ENCODE peak calls at places on chromosomes 13 and 19, in six cellular contexts. One of them, this sample, is unnamed.

GRCh38 chr19:42198676-42199439 is 18.6 kb downstream of the DEDD2 start:
- DNase-seq in ovary: no peak
- DNase-seq in left ventricle myocardium inferior: no peak
- DNase-seq in testis: no peak
- DNase-seq in fibroblast of mammary gland: no peak
- DNase-seq in left lung: no peak
- DNase-seq in this sample: peak; percentile 72

GRCh38 chr13:106534844-106535551 is 464 bp downstream of the EFNB2 start:
- DNase-seq in ovary: peak; percentile 39
- DNase-seq in left ventricle myocardium inferior: peak; percentile 17
- DNase-seq in testis: no peak
- DNase-seq in fibroblast of mammary gland: peak; percentile 27
- DNase-seq in left lung: peak; percentile 90
- DNase-seq in this sample: peak; percentile 20

GRCh38 chr19:15112385-15112784 is 5.2 kb downstream of the SYDE1 start:
- DNase-seq in ovary: no peak
- DNase-seq in left ventricle myocardium inferior: no peak
- DNase-seq in testis: no peak
- DNase-seq in fibroblast of mammary gland: no peak
- DNase-seq in left lung: no peak
- DNase-seq in this sample: no peak

GRCh38 chr19:55197531-55197930 is 11.8 kb downstream of the PTPRH start:
- DNase-seq in ovary: no peak
- DNase-seq in left ventricle myocardium inferior: no peak
- DNase-seq in testis: no peak
- DNase-seq in fibroblast of mammary gland: no peak
- DNase-seq in left lung: no peak
- DNase-seq in this sample: no peak

GRCh38 chr13:100176781-100177389 is 88.0 kb downstream of the PCCA start:
- DNase-seq in ovary: no peak
- DNase-seq in left ventricle myocardium inferior: no peak
- DNase-seq in testis: no peak
- DNase-seq in fibroblast of mammary gland: peak; percentile 70
- DNase-seq in left lung: no peak
- DNase-seq in this sample: no peak

GRCh38 chr19:23474172-23474571 is 78.9 kb upstream of the ZNF91 start:
- DNase-seq in ovary: no peak
- DNase-seq in left ventricle myocardium inferior: no peak
- DNase-seq in testis: no peak
- DNase-seq in fibroblast of mammary gland: no peak
- DNase-seq in left lung: no peak
- DNase-seq in this sample: no peak

GRCh38 chr19:2446390-2446789 is 10.4 kb downstream of the LMNB2 start:
- DNase-seq in ovary: no peak
- DNase-seq in left ventricle myocardium inferior: no peak
- DNase-seq in testis: no peak
- DNase-seq in fibroblast of mammary gland: no peak
- DNase-seq in left lung: peak; percentile 57
- DNase-seq in this sample: no peak

GRCh38 chr13:109156181-109156935 is 526.9 kb downstream of the MYO16 start:
- DNase-seq in ovary: no peak
- DNase-seq in left ventricle myocardium inferior: peak; percentile 37
- DNase-seq in testis: no peak
- DNase-seq in fibroblast of mammary gland: peak; percentile 87
- DNase-seq in left lung: peak; percentile 73
- DNase-seq in this sample: no peak

GRCh38 chr19:39052243-39052746 is 19.9 kb upstream of the FBXO27 start:
- DNase-seq in ovary: peak; percentile 36
- DNase-seq in left ventricle myocardium inferior: peak; percentile 30
- DNase-seq in testis: peak; percentile 70
- DNase-seq in fibroblast of mammary gland: peak; percentile 45
- DNase-seq in left lung: peak; percentile 94
- DNase-seq in this sample: peak; percentile 71

GRCh38 chr13:106029901-106030300 is 505.6 kb downstream of the EFNB2 start:
- DNase-seq in ovary: no peak
- DNase-seq in left ventricle myocardium inferior: no peak
- DNase-seq in testis: no peak
- DNase-seq in fibroblast of mammary gland: no peak
- DNase-seq in left lung: no peak
- DNase-seq in this sample: no peak

GRCh38 chr13:66805657-66806056 is 424.5 kb downstream of the PCDH9 start:
- DNase-seq in ovary: no peak
- DNase-seq in left ventricle myocardium inferior: no peak
- DNase-seq in testis: peak; percentile 87
- DNase-seq in fibroblast of mammary gland: peak; percentile 73
- DNase-seq in left lung: no peak
- DNase-seq in this sample: no peak

GRCh38 chr19:19545707-19546106 is 7.6 kb downstream of the CILP2 start:
- DNase-seq in ovary: no peak
- DNase-seq in left ventricle myocardium inferior: no peak
- DNase-seq in testis: no peak
- DNase-seq in fibroblast of mammary gland: no peak
- DNase-seq in left lung: no peak
- DNase-seq in this sample: no peak

GRCh38 chr19:43504426-43505185 is at the start of gene PHLDB3:
- DNase-seq in ovary: peak; percentile 59
- DNase-seq in left ventricle myocardium inferior: no peak
- DNase-seq in testis: peak; percentile 40
- DNase-seq in fibroblast of mammary gland: no peak
- DNase-seq in left lung: peak; percentile 82
- DNase-seq in this sample: no peak

GRCh38 chr19:44757735-44758505 is 9.4 kb downstream of the BCL3 start:
- DNase-seq in ovary: peak; percentile 76
- DNase-seq in left ventricle myocardium inferior: peak; percentile 88
- DNase-seq in testis: peak; percentile 78
- DNase-seq in fibroblast of mammary gland: peak; percentile 73
- DNase-seq in left lung: peak; percentile 88
- DNase-seq in this sample: no peak

GRCh38 chr13:102948006-102948405 is 102.2 kb downstream of the ERCC5 start:
- DNase-seq in ovary: no peak
- DNase-seq in left ventricle myocardium inferior: no peak
- DNase-seq in testis: no peak
- DNase-seq in fibroblast of mammary gland: peak; percentile 24
- DNase-seq in left lung: no peak
- DNase-seq in this sample: no peak

GRCh38 chr13:72774019-72774418 is 7.7 kb downstream of the DIS3 start:
- DNase-seq in ovary: no peak
- DNase-seq in left ventricle myocardium inferior: no peak
- DNase-seq in testis: no peak
- DNase-seq in fibroblast of mammary gland: peak; percentile 13
- DNase-seq in left lung: no peak
- DNase-seq in this sample: no peak

GRCh38 chr13:107231941-107232340 is 664.0 kb upstream of the ARGLU1 start:
- DNase-seq in ovary: no peak
- DNase-seq in left ventricle myocardium inferior: no peak
- DNase-seq in testis: no peak
- DNase-seq in fibroblast of mammary gland: no peak
- DNase-seq in left lung: no peak
- DNase-seq in this sample: no peak

DNA sequence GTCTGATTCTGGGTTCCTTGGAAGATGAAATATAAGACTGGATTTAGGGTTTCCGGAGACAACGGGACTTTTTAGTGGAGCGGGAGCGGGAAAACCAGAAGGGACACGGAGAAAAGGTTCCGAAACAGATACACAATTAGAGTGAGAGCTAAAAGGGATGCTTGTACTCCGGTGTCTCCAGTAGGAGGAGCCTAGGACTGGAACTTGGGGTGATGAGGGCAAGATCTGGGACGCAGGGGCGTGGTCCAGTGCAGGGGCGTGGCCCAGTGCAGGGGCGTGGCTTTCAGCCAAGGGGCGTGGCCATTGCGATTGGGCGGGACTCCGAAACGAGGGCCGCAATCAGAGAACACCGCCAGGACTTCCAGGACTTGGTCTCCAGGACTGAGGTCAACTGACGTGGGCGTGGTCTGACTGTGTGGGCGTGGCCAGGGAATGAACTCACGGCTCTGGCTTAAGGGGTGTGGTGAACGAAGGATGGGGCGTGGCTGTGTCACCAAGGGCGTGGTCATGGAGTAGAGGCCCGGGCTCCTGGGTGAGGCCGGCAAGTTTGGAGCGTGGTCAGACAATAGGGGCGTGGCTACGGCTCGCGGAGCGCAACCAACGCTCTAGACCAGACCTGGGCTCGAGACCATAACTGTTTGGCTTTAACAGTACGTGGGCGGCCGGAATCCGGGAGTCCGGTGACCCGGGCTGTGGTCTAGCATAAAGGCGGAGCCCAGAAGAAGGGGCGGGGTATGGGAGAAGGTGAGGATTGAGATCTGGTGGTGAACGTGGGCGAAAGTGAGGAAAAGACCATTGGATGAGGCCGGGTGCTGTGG is at the start of gene DKKL1:
- DNase-seq in ovary: peak; percentile 100
- DNase-seq in left ventricle myocardium inferior: peak; percentile 99
- DNase-seq in testis: peak; percentile 96
- DNase-seq in fibroblast of mammary gland: peak; percentile 99
- DNase-seq in left lung: peak; percentile 97
- DNase-seq in this sample: peak; percentile 62
- TF ChIP-seq CTCF in ovary: no peak
- TF ChIP-seq CTCF in left ventricle myocardium inferior: peak; percentile 32
- TF ChIP-seq CTCF in testis: no peak
- TF ChIP-seq CTCF in fibroblast of mammary gland: no peak
- TF ChIP-seq CTCF in left lung: no peak
- TF ChIP-seq CTCF in this sample: no peak

GRCh38 chr13:29396446-29396845 is 199.0 kb downstream of the SLC7A1 start:
- DNase-seq in ovary: no peak
- DNase-seq in left ventricle myocardium inferior: no peak
- DNase-seq in testis: no peak
- DNase-seq in fibroblast of mammary gland: no peak
- DNase-seq in left lung: no peak
- DNase-seq in this sample: no peak

GRCh38 chr13:29402168-29402621 is 193.3 kb downstream of the SLC7A1 start:
- DNase-seq in ovary: peak; percentile 19
- DNase-seq in left ventricle myocardium inferior: no peak
- DNase-seq in testis: no peak
- DNase-seq in fibroblast of mammary gland: peak; percentile 25
- DNase-seq in left lung: no peak
- DNase-seq in this sample: no peak

DNA sequence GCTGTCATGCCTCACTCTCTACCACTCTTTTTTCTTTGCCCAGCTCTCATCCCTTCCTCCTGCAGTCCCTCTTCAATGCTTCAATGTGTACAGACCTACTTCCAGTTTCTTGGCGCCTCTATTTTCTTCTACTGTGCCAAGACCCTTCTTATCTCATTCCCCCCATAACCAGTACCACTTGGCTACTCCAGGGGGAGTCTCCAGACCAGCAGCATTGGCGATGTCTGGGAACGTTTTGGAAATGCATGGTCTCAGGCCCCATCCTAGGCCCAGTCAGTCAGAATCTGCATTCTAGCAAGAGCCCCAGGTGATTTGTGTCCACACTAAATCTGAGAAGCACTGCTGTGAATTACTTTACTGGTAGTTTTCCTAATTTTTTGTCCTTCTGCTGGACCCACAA is 198.2 kb downstream of the SLC7A1 start:
- DNase-seq in ovary: no peak
- DNase-seq in left ventricle myocardium inferior: no peak
- DNase-seq in testis: no peak
- DNase-seq in fibroblast of mammary gland: no peak
- DNase-seq in left lung: no peak
- DNase-seq in this sample: no peak
- TF ChIP-seq CTCF in ovary: no peak
- TF ChIP-seq CTCF in left ventricle myocardium inferior: no peak
- TF ChIP-seq CTCF in testis: no peak
- TF ChIP-seq CTCF in fibroblast of mammary gland: peak; percentile 15
- TF ChIP-seq CTCF in left lung: no peak
- TF ChIP-seq CTCF in this sample: no peak

DNA sequence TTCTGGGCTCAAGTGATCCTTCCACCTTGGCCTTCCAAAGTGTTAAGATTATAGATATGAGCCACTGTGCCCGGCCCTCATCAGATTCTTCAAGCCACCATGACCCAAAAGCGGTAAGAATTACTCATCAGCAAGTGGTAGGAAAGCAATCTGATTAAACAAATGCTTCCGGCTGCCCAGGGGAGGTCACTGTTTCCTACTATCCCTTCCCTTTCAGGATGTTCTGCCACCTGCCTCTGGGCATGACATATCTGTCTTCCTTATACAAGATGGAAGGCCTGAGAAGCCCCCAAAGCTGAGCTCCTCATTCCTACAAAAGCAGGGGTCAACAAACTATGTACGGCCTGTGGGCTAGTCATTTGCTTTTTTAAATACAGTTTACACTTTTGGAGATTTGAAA is 6.9 kb downstream of the ABHD8 start:
- DNase-seq in ovary: no peak
- DNase-seq in left ventricle myocardium inferior: no peak
- DNase-seq in testis: no peak
- DNase-seq in fibroblast of mammary gland: peak; percentile 30
- DNase-seq in left lung: no peak
- DNase-seq in this sample: no peak
- TF ChIP-seq CTCF in ovary: no peak
- TF ChIP-seq CTCF in left ventricle myocardium inferior: no peak
- TF ChIP-seq CTCF in testis: no peak
- TF ChIP-seq CTCF in fibroblast of mammary gland: no peak
- TF ChIP-seq CTCF in left lung: no peak
- TF ChIP-seq CTCF in this sample: no peak

DNA sequence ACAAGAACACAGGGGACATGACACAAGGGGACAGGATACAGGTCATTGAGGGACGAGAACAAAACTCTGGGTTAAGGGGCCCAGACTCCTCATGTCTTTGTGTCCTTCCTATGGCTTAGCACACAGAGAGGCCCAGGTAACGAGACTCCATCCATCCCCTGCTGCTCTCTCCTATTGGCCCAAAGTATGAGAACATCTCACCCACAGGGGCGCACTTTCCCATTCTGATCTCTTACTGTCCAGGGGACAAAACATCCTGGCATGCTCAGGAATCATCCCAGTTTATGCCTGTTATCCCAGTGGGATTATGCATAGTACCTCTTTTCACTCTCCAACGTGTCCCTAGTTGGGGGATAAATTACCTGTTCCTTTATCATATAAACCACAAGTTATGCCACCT is 19.2 kb downstream of the C13orf42 start:
- DNase-seq in ovary: no peak
- DNase-seq in left ventricle myocardium inferior: no peak
- DNase-seq in testis: no peak
- DNase-seq in fibroblast of mammary gland: no peak
- DNase-seq in left lung: no peak
- DNase-seq in this sample: no peak
- TF ChIP-seq CTCF in ovary: no peak
- TF ChIP-seq CTCF in left ventricle myocardium inferior: no peak
- TF ChIP-seq CTCF in testis: no peak
- TF ChIP-seq CTCF in fibroblast of mammary gland: no peak
- TF ChIP-seq CTCF in left lung: no peak
- TF ChIP-seq CTCF in this sample: no peak

DNA sequence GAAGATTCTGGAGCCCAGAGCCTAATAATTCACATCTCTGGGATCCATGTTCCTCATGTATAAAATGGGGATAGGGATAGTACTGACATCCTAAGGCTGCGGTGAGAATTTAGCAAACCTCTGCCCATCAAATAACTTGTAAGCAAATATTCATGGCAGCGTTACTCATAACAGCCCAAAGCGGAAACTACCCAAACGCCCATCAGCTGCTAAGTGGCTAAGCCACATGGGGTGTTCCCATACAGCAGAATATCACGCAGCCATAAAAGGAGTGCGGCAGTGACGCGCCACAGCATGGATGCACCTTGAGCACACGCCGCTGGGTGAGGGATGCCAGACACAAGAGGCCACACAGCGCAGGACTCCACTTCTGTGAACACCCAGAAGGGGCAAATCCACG is 19.7 kb downstream of the VRK3 start:
- DNase-seq in ovary: no peak
- DNase-seq in left ventricle myocardium inferior: no peak
- DNase-seq in testis: no peak
- DNase-seq in fibroblast of mammary gland: no peak
- DNase-seq in left lung: peak; percentile 40
- DNase-seq in this sample: no peak
- TF ChIP-seq CTCF in ovary: no peak
- TF ChIP-seq CTCF in left ventricle myocardium inferior: no peak
- TF ChIP-seq CTCF in testis: no peak
- TF ChIP-seq CTCF in fibroblast of mammary gland: no peak
- TF ChIP-seq CTCF in left lung: no peak
- TF ChIP-seq CTCF in this sample: no peak

GRCh38 chr13:76425930-76426329 is 460.3 kb downstream of the KCTD12 start:
- DNase-seq in ovary: no peak
- DNase-seq in left ventricle myocardium inferior: no peak
- DNase-seq in testis: no peak
- DNase-seq in fibroblast of mammary gland: peak; percentile 95
- DNase-seq in left lung: no peak
- DNase-seq in this sample: no peak
- TF ChIP-seq CTCF in ovary: no peak
- TF ChIP-seq CTCF in left ventricle myocardium inferior: no peak
- TF ChIP-seq CTCF in testis: no peak
- TF ChIP-seq CTCF in fibroblast of mammary gland: no peak
- TF ChIP-seq CTCF in left lung: no peak
- TF ChIP-seq CTCF in this sample: no peak